ENCODE peak calls at places on chromosome 5, in ten cellular contexts. O is left lung; Q is pancreas; P is activated T-cell treated with anti-CD3 and anti-CD28 coated beads, Interleukin-2, amount 50 U/mL, for 4 hours; B is T-cell; W is lower lobe of right lung; G is activated CD8-positive, alpha-beta T cell treated with anti-CD3 and anti-CD28 coated beads, Interleukin-2, amount 10 ng/mL, durations not matched to agents 7 days and 5 days; C is aorta; M is effector memory CD8-positive, alpha-beta T cell; K is left ventricle myocardium superior. U is an unnamed sample.
A peak's percentile ranks its signal among the peaks of the same experiment; 100 is the strongest.

GRCh38 chr5:138177936-138178515 is 404 bp downstream of the BRD8 start:
- ATAC-seq in O (peak; percentile 69), Q (peak; percentile 52), P (no peak), B (peak; percentile 23), W (peak; percentile 77), G (peak; percentile 18), C (no peak), M (peak; percentile 19), K (peak; percentile 47), U (no peak)

GRCh38 chr5:143760137-143760505 is 51.8 kb upstream of the HMHB1 start:
- ATAC-seq in O (no peak), Q (no peak), P (no peak), B (no peak), W (no peak), G (no peak), C (no peak), M (no peak), K (no peak), U (no peak)

GRCh38 chr5:171776747-171777419 is 8.7 kb upstream of the SMIM23 start:
- ATAC-seq in O (no peak), Q (no peak), P (no peak), B (no peak), W (no peak), G (no peak), C (peak; percentile 30), M (no peak), K (no peak), U (no peak)

GRCh38 chr5:150511641-150512367 is 3.9 kb downstream of the NDST1 start:
- ATAC-seq in O (peak; percentile 31), Q (no peak), P (no peak), B (no peak), W (peak; percentile 22), G (no peak), C (no peak), M (no peak), K (peak; percentile 27), U (no peak)

GRCh38 chr5:168851902-168852321 is 272.7 kb upstream of the PANK3 start:
- ATAC-seq in O (no peak), Q (no peak), P (no peak), B (peak; percentile 67), W (no peak), G (peak; percentile 85), C (no peak), M (peak; percentile 66), K (no peak), U (no peak)

GRCh38 chr5:75670571-75670970 is 46.7 kb downstream of the POC5 start:
- ATAC-seq in O (no peak), Q (peak; percentile 57), P (no peak), B (no peak), W (no peak), G (no peak), C (no peak), M (no peak), K (no peak), U (no peak)

GRCh38 chr5:105133087-105133486 is 1570.5 kb upstream of the NUDT12 start:
- ATAC-seq in O (no peak), Q (no peak), P (no peak), B (no peak), W (no peak), G (no peak), C (no peak), M (no peak), K (no peak), U (no peak)

GRCh38 chr5:142597025-142597424 is 88.9 kb downstream of the FGF1 start:
- ATAC-seq in O (no peak), Q (no peak), P (no peak), B (no peak), W (no peak), G (no peak), C (no peak), M (no peak), K (no peak), U (no peak)

GRCh38 chr5:131285637-131286399 is 22.0 kb downstream of the CDC42SE2 start:
- ATAC-seq in O (no peak), Q (no peak), P (peak; percentile 17), B (peak; percentile 4), W (no peak), G (no peak), C (no peak), M (no peak), K (no peak), U (peak; percentile 25)

GRCh38 chr5:5483880-5484595 is 61.6 kb downstream of the ICE1 start:
- ATAC-seq in O (no peak), Q (no peak), P (no peak), B (no peak), W (no peak), G (no peak), C (no peak), M (no peak), K (no peak), U (no peak)

GRCh38 chr5:79020861-79021561 is 35.9 kb upstream of the ARSB start:
- ATAC-seq in O (peak; percentile 94), Q (peak; percentile 82), P (peak; percentile 71), B (peak; percentile 39), W (peak; percentile 89), G (peak; percentile 64), C (peak; percentile 87), M (peak; percentile 61), K (peak; percentile 78), U (no peak)

GRCh38 chr5:145858929-145859328 is 13.9 kb downstream of the GRXCR2 start:
- ATAC-seq in O (no peak), Q (no peak), P (no peak), B (no peak), W (no peak), G (no peak), C (no peak), M (no peak), K (no peak), U (no peak)

GRCh38 chr5:96067902-96068614 is 106.4 kb upstream of the ELL2 start:
- ATAC-seq in O (peak; percentile 47), Q (no peak), P (peak; percentile 35), B (no peak), W (no peak), G (no peak), C (peak; percentile 24), M (no peak), K (no peak), U (peak; percentile 37)

GRCh38 chr5:132459983-132460834 is 30.4 kb downstream of the IRF1 start:
- ATAC-seq in O (peak; percentile 32), Q (no peak), P (no peak), B (no peak), W (peak; percentile 46), G (no peak), C (no peak), M (no peak), K (peak; percentile 70), U (no peak)

GRCh38 chr5:140181002-140181483 is 6.1 kb downstream of the CYSTM1 start:
- ATAC-seq in O (no peak), Q (no peak), P (no peak), B (no peak), W (no peak), G (no peak), C (no peak), M (no peak), K (no peak), U (no peak)

GRCh38 chr5:179275941-179276837 is 69.1 kb downstream of the ADAMTS2 start:
- ATAC-seq in O (peak; percentile 74), Q (no peak), P (no peak), B (no peak), W (peak; percentile 71), G (no peak), C (peak; percentile 83), M (no peak), K (peak; percentile 92), U (no peak)

GRCh38 chr5:23027341-23027740 is 174.2 kb upstream of the CDH12 start:
- ATAC-seq in O (no peak), Q (no peak), P (no peak), B (no peak), W (no peak), G (no peak), C (no peak), M (no peak), K (peak; percentile 97), U (no peak)

GRCh38 chr5:101783241-101784095 is 512.6 kb downstream of the SLCO4C1 start:
- ATAC-seq in O (peak; percentile 75), Q (no peak), P (no peak), B (no peak), W (peak; percentile 57), G (no peak), C (peak; percentile 50), M (no peak), K (no peak), U (no peak)

GRCh38 chr5:66164044-66164790 is 20.1 kb downstream of the SREK1 start:
- ATAC-seq in O (no peak), Q (no peak), P (no peak), B (no peak), W (no peak), G (no peak), C (no peak), M (no peak), K (no peak), U (no peak)

GRCh38 chr5:102910240-102911226 is 155.4 kb downstream of the PAM start:
- ATAC-seq in O (peak; percentile 62), Q (no peak), P (no peak), B (no peak), W (peak; percentile 52), G (no peak), C (no peak), M (no peak), K (peak; percentile 34), U (no peak)

GRCh38 chr5:89324990-89325389 is 442.0 kb upstream of the MEF2C start:
- ATAC-seq in O (no peak), Q (no peak), P (no peak), B (no peak), W (no peak), G (no peak), C (no peak), M (no peak), K (no peak), U (no peak)

GRCh38 chr5:132714456-132715307 is 22.7 kb downstream of the KIF3A start:
- ATAC-seq in O (no peak), Q (no peak), P (peak; percentile 48), B (peak; percentile 31), W (no peak), G (no peak), C (no peak), M (no peak), K (no peak), U (peak; percentile 27)

U was measured in activated CD4-positive, CD25-positive, alpha-beta regulatory T cell treated with anti-CD3 and anti-CD28 coated beads, Interleukin-2, amount 50 U/mL, for 24 hours.